ENCODE peak calls at places on chromosome 7, in four cellular contexts. N is fibroblast of gingiva; R is stimulated activated CD4-positive, alpha-beta T cell treated with anti-CD3 and anti-CD28 coated beads, Interleukin-4, amount 100 ng/mL, for 1 hour; Q is BE2C. U is an unnamed sample.

GRCh38 chr7:5779108-5779507 is 2.4 kb downstream of the RNF216 start:
- DNase-seq in N (no peak), R (no peak), Q (no peak), U (no peak)

GRCh38 chr7:102892631-102893278 is 20.0 kb upstream of the LRRC17 start:
- DNase-seq in N (no peak), R (no peak), Q (no peak), U (peak; percentile 77)

GRCh38 chr7:143884978-143885559 is 16.9 kb downstream of the TCAF1 start:
- DNase-seq in N (peak; percentile 73), R (no peak), Q (peak; percentile 85), U (peak; percentile 82)

GRCh38 chr7:45123913-45124312 is 12.4 kb upstream of the TBRG4 start:
- DNase-seq in N (no peak), R (no peak), Q (no peak), U (no peak)

GRCh38 chr7:77802557-77803410 is 4.2 kb downstream of the PHTF2 start:
- DNase-seq in N (no peak), R (no peak), Q (no peak), U (no peak)

GRCh38 chr7:94393251-94393758 is 1.4 kb upstream of the COL1A2 start:
- DNase-seq in N (peak; percentile 68), R (no peak), Q (no peak), U (peak; percentile 54)

GRCh38 chr7:71131753-71132520 is at the start of gene GALNT17:
- DNase-seq in N (no peak), R (no peak), Q (no peak), U (no peak)

GRCh38 chr7:140079121-140079536 is 16.4 kb upstream of the PARP12 start:
- DNase-seq in N (no peak), R (no peak), Q (peak; percentile 53), U (peak; percentile 56)

GRCh38 chr7:19362099-19362498 is 216.9 kb upstream of the FERD3L start:
- DNase-seq in N (peak; percentile 21), R (no peak), Q (no peak), U (no peak)

GRCh38 chr7:54778696-54779285 is 19.8 kb upstream of the SEC61G start:
- DNase-seq in N (no peak), R (no peak), Q (no peak), U (no peak)

GRCh38 chr7:127751062-127751722 is 99.2 kb downstream of the SND1 start:
- DNase-seq in N (peak; percentile 63), R (no peak), Q (no peak), U (peak; percentile 90)

GRCh38 chr7:65269150-65269856 is 104.4 kb upstream of the ZNF92 start:
- DNase-seq in N (no peak), R (peak; percentile 34), Q (peak; percentile 97), U (peak; percentile 96)

GRCh38 chr7:92835140-92835850 is 1.1 kb downstream of the CDK6 start:
- DNase-seq in N (peak; percentile 62), R (peak; percentile 66), Q (peak; percentile 40), U (peak; percentile 82)

GRCh38 chr7:150993511-150993910 is 2.7 kb downstream of the NOS3 start:
- DNase-seq in N (no peak), R (no peak), Q (no peak), U (no peak)

U was measured in cardiac muscle cell.